ENCODE peak calls at places on chromosomes 5 and 9, in nine cellular contexts. V is uterus, E is GM12878, Y is spleen, S is testis, U is H54, Z is HepG2, O is ovary, G is K562. A is an unnamed sample.
A peak's percentile ranks its signal among the peaks of the same experiment; 100 is the strongest.

GRCh38 chr9:129402931-129403742 is 217.8 kb downstream of the C9orf50 start:
- DNase-seq in E (no peak), Z (no peak), U (no peak), Y (peak; percentile 58), V (no peak), S (no peak), G (no peak), O (no peak), A (no peak)

GRCh38 chr5:68424799-68425537 is 209.4 kb downstream of the PIK3R1 start:
- DNase-seq in G (no peak), U (no peak), S (no peak), Y (no peak), O (no peak), Z (no peak), E (peak; percentile 67), V (no peak), A (peak; percentile 51)

GRCh38 chr5:33153373-33153772 is 287.4 kb upstream of the TARS1 start:
- DNase-seq in S (no peak), O (no peak), Z (no peak), V (no peak), E (no peak), U (no peak), Y (no peak), G (no peak), A (no peak)

GRCh38 chr5:102617857-102618187 is 119.0 kb upstream of the SLCO6A1 start:
- DNase-seq in V (no peak), U (no peak), Y (no peak), S (no peak), G (no peak), O (no peak), E (no peak), Z (no peak), A (no peak)

GRCh38 chr5:120552638-120553037 is 88.5 kb downstream of the PRR16 start:
- DNase-seq in S (no peak), U (no peak), Z (no peak), Y (no peak), V (no peak), O (no peak), E (no peak), G (no peak), A (no peak)

GRCh38 chr5:134561871-134562296 is 36.4 kb downstream of the JADE2 start:
- DNase-seq in O (no peak), V (no peak), G (peak; percentile 49), Z (peak; percentile 8), E (no peak), U (peak; percentile 86), S (peak; percentile 84), Y (no peak), A (peak; percentile 53)

GRCh38 chr9:25724424-25724823 is 46.2 kb upstream of the TUSC1 start:
- DNase-seq in U (peak; percentile 26), E (no peak), Y (no peak), S (no peak), Z (no peak), V (no peak), G (no peak), O (no peak), A (no peak)

GRCh38 chr9:29449294-29449693 is 1876.0 kb upstream of the C9orf72 start:
- DNase-seq in E (no peak), S (no peak), O (no peak), V (no peak), G (no peak), U (no peak), Y (no peak), Z (no peak), A (no peak)

GRCh38 chr5:164748861-164749260 is 1243.4 kb downstream of the MAT2B start:
- DNase-seq in V (no peak), G (no peak), O (no peak), U (no peak), Z (no peak), E (no peak), S (no peak), Y (no peak), A (no peak)

GRCh38 chr9:122218070-122218884 is 10.5 kb downstream of the LHX6 start:
- DNase-seq in O (no peak), V (no peak), U (peak; percentile 86), Y (no peak), G (no peak), Z (no peak), E (no peak), S (no peak), A (no peak)

GRCh38 chr5:175477440-175477839 is 920 bp upstream of the SFXN1 start:
- DNase-seq in U (no peak), V (no peak), E (no peak), O (no peak), Y (no peak), G (no peak), S (no peak), Z (no peak), A (no peak)

GRCh38 chr5:175475248-175475647 is 3.1 kb upstream of the SFXN1 start:
- DNase-seq in U (no peak), G (no peak), V (no peak), Z (peak; percentile 47), Y (no peak), O (no peak), E (no peak), S (no peak), A (no peak)

GRCh38 chr5:175478008-175478383 is 364 bp upstream of the SFXN1 start:
- DNase-seq in O (no peak), S (no peak), G (no peak), V (no peak), U (no peak), E (no peak), Y (no peak), Z (no peak), A (no peak)

GRCh38 chr5:175479125-175479881 is 943 bp downstream of the SFXN1 start:
- DNase-seq in S (no peak), V (no peak), O (peak; percentile 35), Z (peak; percentile 30), U (no peak), G (peak; percentile 24), Y (no peak), E (no peak), A (peak; percentile 45)

GRCh38 chr5:175478384-175479124 is at the start of gene SFXN1:
- DNase-seq in Y (peak; percentile 94), V (peak; percentile 82), G (peak; percentile 95), U (peak; percentile 89), Z (peak; percentile 44), E (no peak), O (peak; percentile 87), S (peak; percentile 86), A (peak; percentile 87)
- TF ChIP-seq POLR2A in Y (no peak), V (peak; percentile 34), G (peak; percentile 63), U (peak; percentile 91), Z (peak; percentile 70), E (peak; percentile 91), O (peak; percentile 57), S (no peak), A (peak; percentile 80)

GRCh38 chr9:128276008-128276573 is at the start of gene SWI5:
- DNase-seq in G (peak; percentile 100), Y (peak; percentile 99), O (peak; percentile 100), U (peak; percentile 100), V (peak; percentile 100), S (peak; percentile 100), Z (peak; percentile 96), E (peak; percentile 99), A (peak; percentile 99)
- TF ChIP-seq POLR2A in G (no peak), Y (peak; percentile 70), O (peak; percentile 91), U (peak; percentile 97), V (peak; percentile 87), S (peak; percentile 90), Z (peak; percentile 94), E (peak; percentile 99), A (peak; percentile 96)

DNA sequence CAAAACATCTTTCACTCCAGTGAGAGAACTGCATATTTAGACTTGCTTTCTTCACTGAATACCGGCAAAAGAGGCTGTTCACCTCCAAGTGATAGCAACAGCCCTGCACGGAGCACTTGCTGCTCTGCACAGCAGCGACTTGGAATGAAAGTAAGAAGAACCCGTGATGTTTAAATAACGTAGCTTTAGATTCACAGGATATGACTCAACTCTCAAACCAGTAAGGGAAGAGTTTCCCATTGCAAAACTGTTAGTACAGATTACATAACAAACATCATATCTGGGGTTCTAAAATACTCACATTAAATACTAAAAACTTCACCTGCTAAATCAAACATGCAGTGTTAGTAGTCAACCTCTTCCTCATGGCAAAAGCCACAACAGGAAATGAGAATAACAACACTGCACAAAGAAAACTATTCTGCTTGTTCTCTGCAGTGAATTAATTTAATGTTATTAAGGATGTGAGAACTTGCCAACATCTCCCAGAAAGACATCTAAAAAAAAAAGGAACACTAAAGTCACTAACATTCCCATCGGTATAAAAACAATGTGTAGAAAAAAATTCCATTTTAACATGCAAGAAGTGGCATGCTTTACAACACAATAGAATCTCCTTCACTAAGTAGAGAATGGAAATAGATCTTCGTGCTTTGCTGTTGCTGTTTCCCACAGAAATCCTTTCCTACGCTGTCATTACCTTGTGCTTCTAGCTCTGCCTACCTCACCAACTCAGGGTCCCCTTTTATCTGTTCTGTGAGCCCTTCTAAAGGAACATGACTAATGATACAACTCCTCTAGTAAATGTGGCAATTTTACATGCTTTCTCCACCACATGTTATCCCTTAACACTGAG is 203.2 kb downstream of the MCTP1 start:
- DNase-seq in Z (peak; percentile 9), V (no peak), S (peak; percentile 32), Y (peak; percentile 84), U (peak; percentile 21), O (no peak), G (no peak), E (peak; percentile 89), A (peak; percentile 29)
- TF ChIP-seq POLR2A in Z (no peak), V (peak; percentile 69), S (no peak), Y (peak; percentile 62), U (peak; percentile 29), O (no peak), G (no peak), E (peak; percentile 85), A (peak; percentile 52)

GRCh38 chr9:3509926-3510325 is 15.9 kb downstream of the RFX3 start:
- DNase-seq in G (peak; percentile 10), Y (no peak), U (no peak), V (no peak), S (no peak), O (no peak), Z (no peak), E (no peak), A (peak; percentile 41)

GRCh38 chr9:3506164-3506563 is 19.6 kb downstream of the RFX3 start:
- DNase-seq in U (no peak), S (no peak), E (no peak), Y (no peak), G (no peak), O (no peak), Z (no peak), V (no peak), A (no peak)

GRCh38 chr9:3508531-3509374 is 17.0 kb downstream of the RFX3 start:
- DNase-seq in S (no peak), Y (no peak), Z (no peak), U (no peak), V (no peak), O (no peak), E (no peak), G (no peak), A (peak; percentile 61)

GRCh38 chr9:3508078-3508431 is 17.7 kb downstream of the RFX3 start:
- DNase-seq in G (no peak), U (no peak), S (no peak), O (no peak), Z (no peak), V (no peak), Y (no peak), E (no peak), A (peak; percentile 63)

GRCh38 chr9:3507395-3508077 is 18.3 kb downstream of the RFX3 start:
- DNase-seq in Z (no peak), G (peak; percentile 12), E (no peak), O (no peak), V (no peak), S (no peak), U (no peak), Y (no peak), A (peak; percentile 63)
- TF ChIP-seq POLR2A in Z (no peak), G (no peak), E (no peak), O (no peak), V (no peak), S (no peak), U (no peak), Y (no peak), A (no peak)

GRCh38 chr5:69454460-69455249 is 37.9 kb upstream of the OCLN start:
- DNase-seq in V (no peak), U (no peak), Y (no peak), G (no peak), E (no peak), S (no peak), O (no peak), Z (peak; percentile 45), A (no peak)
- TF ChIP-seq POLR2A in V (no peak), U (no peak), Y (no peak), G (no peak), E (no peak), S (no peak), O (no peak), Z (no peak), A (no peak)

A was measured in erythroblast.